ENCODE peak calls at places on chromosomes 1 and 21, in eight cellular contexts. D, V, J, P, Z, A, R and G are unnamed samples.

GRCh38 chr1:218377143-218377660 is 32.1 kb downstream of the TGFB2 start:
- DNase-seq in D (no peak), P (peak; percentile 100), A (no peak), R (no peak), J (peak; percentile 86), V (peak; percentile 76), Z (no peak), G (no peak)

GRCh38 chr1:6033986-6034749 is 11.5 kb upstream of the KCNAB2 start:
- DNase-seq in V (no peak), P (peak; percentile 65), Z (peak; percentile 91), A (peak; percentile 67), D (peak; percentile 76), R (peak; percentile 84), J (no peak), G (peak; percentile 12)

GRCh38 chr1:5514519-5515183 is 477.6 kb downstream of the NPHP4 start:
- DNase-seq in D (peak; percentile 78), J (peak; percentile 46), V (peak; percentile 16), R (peak; percentile 54), Z (peak; percentile 89), A (peak; percentile 81), P (peak; percentile 73), G (peak; percentile 59)

GRCh38 chr1:54952950-54953718 is 27.3 kb upstream of the TMEM61 start:
- DNase-seq in P (peak; percentile 74), D (no peak), Z (no peak), J (no peak), V (no peak), A (no peak), R (no peak), G (no peak)

GRCh38 chr1:24384251-24385090 is 29.1 kb downstream of the STPG1 start:
- DNase-seq in A (no peak), R (no peak), V (no peak), J (peak; percentile 90), Z (no peak), P (peak; percentile 49), D (no peak), G (no peak)

GRCh38 chr21:29155118-29155932 is 24.9 kb downstream of the MAP3K7CL start:
- DNase-seq in Z (peak; percentile 11), D (peak; percentile 41), V (no peak), J (no peak), R (peak; percentile 39), A (no peak), P (peak; percentile 39), G (no peak)

GRCh38 chr1:232290570-232290969 is 339.4 kb downstream of the SIPA1L2 start:
- DNase-seq in V (no peak), J (no peak), D (no peak), P (no peak), R (no peak), A (no peak), Z (no peak), G (no peak)

GRCh38 chr1:33612877-33613487 is 140.5 kb downstream of the ZSCAN20 start:
- DNase-seq in Z (peak; percentile 78), P (peak; percentile 80), R (peak; percentile 95), D (peak; percentile 85), V (peak; percentile 79), A (peak; percentile 84), J (peak; percentile 57), G (peak; percentile 57)

GRCh38 chr1:53378061-53378460 is 50.2 kb upstream of the LRP8 start:
- DNase-seq in V (no peak), A (no peak), R (no peak), P (no peak), J (no peak), D (no peak), Z (no peak), G (no peak)

GRCh38 chr1:155081472-155082300 is 3.0 kb downstream of the EFNA3 start:
- DNase-seq in V (no peak), P (peak; percentile 33), R (no peak), Z (no peak), A (peak; percentile 36), D (peak; percentile 57), J (no peak), G (no peak)

GRCh38 chr1:75548721-75549480 is 62.0 kb downstream of the SLC44A5 start:
- DNase-seq in A (no peak), V (no peak), P (no peak), D (no peak), J (no peak), R (no peak), Z (no peak), G (no peak)

GRCh38 chr1:2441746-2442145 is 29.4 kb upstream of the PEX10 start:
- DNase-seq in A (peak; percentile 55), D (no peak), Z (no peak), V (no peak), P (no peak), R (no peak), J (no peak), G (no peak)

GRCh38 chr1:2442676-2443075 is 30.3 kb upstream of the PEX10 start:
- DNase-seq in J (no peak), A (no peak), D (no peak), Z (no peak), V (no peak), R (no peak), P (no peak), G (no peak)

GRCh38 chr1:2444138-2444591 is 31.8 kb upstream of the PEX10 start:
- DNase-seq in D (no peak), V (no peak), J (no peak), P (no peak), Z (no peak), A (no peak), R (no peak), G (no peak)

GRCh38 chr1:2445162-2445822 is 30.8 kb upstream of the PLCH2 start:
- DNase-seq in J (no peak), Z (no peak), D (no peak), A (no peak), R (no peak), V (no peak), P (no peak), G (no peak)

GRCh38 chr1:2443285-2444137 is 31.1 kb upstream of the PEX10 start:
- DNase-seq in V (no peak), A (no peak), D (peak; percentile 81), Z (peak; percentile 68), R (peak; percentile 74), J (no peak), P (peak; percentile 32), G (no peak)
- TF ChIP-seq CTCF in V (no peak), A (peak; percentile 18), D (peak; percentile 59), Z (no peak), R (peak; percentile 72), J (no peak), P (peak; percentile 49), G (no peak)

GRCh38 chr1:911875-912739 is 11.6 kb upstream of the SAMD11 start:
- DNase-seq in V (no peak), R (no peak), P (no peak), A (peak; percentile 4), Z (peak; percentile 15), D (peak; percentile 1), J (no peak), G (no peak)

GRCh38 chr1:914253-914890 is 9.4 kb upstream of the SAMD11 start:
- DNase-seq in P (no peak), D (no peak), R (no peak), A (no peak), V (no peak), J (no peak), Z (no peak), G (no peak)

GRCh38 chr1:910881-911721 is 12.6 kb upstream of the SAMD11 start:
- DNase-seq in D (peak; percentile 1), Z (peak; percentile 72), A (peak; percentile 82), V (no peak), P (peak; percentile 51), J (no peak), R (no peak), G (no peak)

GRCh38 chr1:913491-914252 is 10.1 kb upstream of the SAMD11 start:
- DNase-seq in D (no peak), Z (no peak), A (no peak), J (no peak), R (no peak), V (no peak), P (no peak), G (no peak)

DNA sequence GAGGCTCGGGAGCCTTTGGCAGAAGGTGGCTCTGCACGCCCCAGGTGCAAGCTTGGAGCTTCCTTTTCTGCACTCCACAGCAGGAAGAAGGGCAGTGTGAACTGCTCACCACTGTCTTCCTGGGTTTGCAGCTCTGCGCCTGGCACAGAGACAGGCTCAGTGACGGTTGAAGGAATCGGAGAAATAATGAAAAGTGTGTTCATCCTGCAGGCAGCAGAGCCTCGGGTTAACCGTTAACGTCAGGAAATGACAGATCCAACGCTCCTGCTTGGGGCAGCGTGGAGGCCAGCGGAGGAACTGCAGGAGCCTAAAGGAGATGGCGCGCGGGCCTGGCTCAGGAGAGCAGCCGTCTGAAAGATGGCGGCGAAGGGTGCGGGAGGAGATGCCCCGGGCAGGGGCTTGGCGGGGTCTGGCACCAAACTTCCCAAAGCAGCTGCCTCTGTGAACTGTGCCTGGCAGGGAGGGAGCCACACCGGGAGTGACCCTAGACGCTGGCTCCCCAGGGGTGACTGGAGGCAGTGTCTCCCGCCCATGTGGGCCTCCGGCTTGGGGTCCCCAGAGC is 10.9 kb upstream of the SAMD11 start:
- DNase-seq in Z (no peak), P (no peak), R (peak; percentile 83), J (no peak), D (peak; percentile 55), A (peak; percentile 66), V (no peak), G (no peak)
- TF ChIP-seq EZH2phosphoT487 in Z (no peak), P (no peak), R (no peak), J (no peak), D (no peak), A (no peak), V (no peak), G (no peak)

GRCh38 chr1:163703794-163704193 is 382.0 kb downstream of the NUF2 start:
- DNase-seq in P (peak; percentile 69), R (no peak), A (no peak), D (no peak), J (no peak), V (no peak), Z (no peak), G (no peak)

GRCh38 chr1:163706915-163707314 is 385.2 kb downstream of the NUF2 start:
- DNase-seq in P (no peak), A (no peak), V (no peak), R (no peak), J (no peak), D (no peak), Z (no peak), G (no peak)

GRCh38 chr1:163697137-163697536 is 375.4 kb downstream of the NUF2 start:
- DNase-seq in J (no peak), R (no peak), D (no peak), A (no peak), V (no peak), P (no peak), Z (no peak), G (no peak)

DNA sequence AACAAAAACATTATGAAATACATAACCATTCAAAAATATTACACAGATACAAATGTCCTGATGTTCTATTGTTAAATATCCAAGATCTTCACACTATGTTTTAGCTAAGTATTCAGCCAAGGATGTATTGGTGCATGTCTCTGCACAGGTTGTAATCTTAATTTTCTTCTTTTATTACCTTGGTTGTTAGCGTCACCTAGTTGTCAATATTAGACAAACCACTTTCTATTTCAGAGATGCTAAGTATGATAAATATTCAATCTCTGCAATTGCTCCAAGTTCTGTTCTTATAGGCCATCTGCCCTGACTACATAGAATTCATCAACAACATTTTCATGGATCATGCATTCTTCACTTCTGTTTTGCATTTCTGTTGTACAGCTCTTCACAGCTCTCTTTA is 380.0 kb downstream of the NUF2 start:
- DNase-seq in R (no peak), P (peak; percentile 29), V (no peak), Z (no peak), J (no peak), A (no peak), D (no peak), G (no peak)
- TF ChIP-seq CTCF in R (peak; percentile 45), P (peak; percentile 48), V (peak; percentile 5), Z (no peak), J (no peak), A (no peak), D (no peak), G (peak; percentile 24)

GRCh38 chr1:235075121-235075954 is 53.3 kb downstream of the TOMM20 start:
- DNase-seq in D (no peak), R (no peak), P (peak; percentile 91), Z (no peak), V (no peak), J (peak; percentile 95), A (peak; percentile 49), G (peak; percentile 57)
- TF ChIP-seq EZH2phosphoT487 in D (no peak), R (no peak), P (no peak), Z (no peak), V (no peak), J (no peak), A (no peak), G (no peak)